ENCODE peak calls at places on chromosomes 16 and 17, in five cellular contexts. J is anterior cingulate cortex; Z is stimulated activated CD8-positive, alpha-beta memory T cell treated with anti-CD3 and anti-CD28 coated beads, Interleukin-4, amount 100 ng/mL, for 1 hour; G is T-helper 1 cell; O is T-helper 22 cell. I is an unnamed sample.

GRCh38 chr16:81524382-81524781 is 79.8 kb downstream of the CMIP start:
- DNase-seq in J (no peak), Z (peak), G (peak), O (peak), I (no peak)

GRCh38 chr16:20610192-20610891 is 34.2 kb upstream of the ACSM2B start:
- DNase-seq in J (no peak), Z (no peak), G (no peak), O (no peak), I (no peak)

GRCh38 chr17:18248300-18248731 is 10.2 kb downstream of the FLII start:
- DNase-seq in J (peak), Z (no peak), G (peak), O (peak), I (peak)

GRCh38 chr16:20865420-20866126 is 34.6 kb downstream of the DCUN1D3 start:
- DNase-seq in J (no peak), Z (no peak), G (peak), O (no peak), I (no peak)

GRCh38 chr16:87930456-87930855 is 5.9 kb downstream of the CA5A start:
- DNase-seq in J (no peak), Z (no peak), G (no peak), O (no peak), I (no peak)

GRCh38 chr17:72233981-72234380 is 113.2 kb downstream of the SOX9 start:
- DNase-seq in J (no peak), Z (no peak), G (no peak), O (no peak), I (no peak)

GRCh38 chr17:7858487-7858832 is 657 bp downstream of the CYB5D1 start:
- DNase-seq in J (no peak), Z (no peak), G (peak), O (no peak), I (no peak)

GRCh38 chr16:67466581-67466980 is 14.4 kb downstream of the ATP6V0D1 start:
- DNase-seq in J (no peak), Z (no peak), G (no peak), O (no peak), I (no peak)

GRCh38 chr17:7997186-7997585 is 5.2 kb upstream of the GUCY2D start:
- DNase-seq in J (no peak), Z (no peak), G (peak), O (no peak), I (no peak)

GRCh38 chr16:25174285-25174684 is 42.5 kb upstream of the AQP8 start:
- DNase-seq in J (no peak), Z (no peak), G (no peak), O (no peak), I (no peak)

GRCh38 chr16:64950731-64951130 is 171.1 kb downstream of the CDH11 start:
- DNase-seq in J (no peak), Z (no peak), G (no peak), O (no peak), I (no peak)

GRCh38 chr17:8292639-8293395 is 2.4 kb downstream of the SLC25A35 start:
- DNase-seq in J (no peak), Z (no peak), G (no peak), O (no peak), I (no peak)

GRCh38 chr17:50487213-50488096 is 8.8 kb downstream of the RSAD1 start:
- DNase-seq in J (no peak), Z (no peak), G (no peak), O (no peak), I (no peak)

GRCh38 chr17:75411328-75412067 is 6.0 kb upstream of the GRB2 start:
- DNase-seq in J (no peak), Z (no peak), G (peak), O (no peak), I (no peak)

GRCh38 chr17:2478446-2478845 is 33.2 kb downstream of the METTL16 start:
- DNase-seq in J (no peak), Z (no peak), G (no peak), O (no peak), I (no peak)

GRCh38 chr17:17590141-17590735 is 1.3 kb downstream of the PEMT start:
- DNase-seq in J (no peak), Z (no peak), G (no peak), O (no peak), I (no peak)

GRCh38 chr17:62821213-62822079 is 13.3 kb upstream of the MARCHF10 start:
- DNase-seq in J (no peak), Z (no peak), G (no peak), O (no peak), I (no peak)

GRCh38 chr17:72380120-72380519 is 259.3 kb downstream of the SOX9 start:
- DNase-seq in J (no peak), Z (no peak), G (no peak), O (no peak), I (no peak)

GRCh38 chr16:69113216-69113615 is 7.8 kb downstream of the HAS3 start:
- DNase-seq in J (no peak), Z (no peak), G (no peak), O (no peak), I (no peak)

GRCh38 chr16:86664518-86665318 is 86.4 kb downstream of the FOXL1 start:
- DNase-seq in J (no peak), Z (no peak), G (peak), O (no peak), I (no peak)

GRCh38 chr17:41486809-41487530 is 2.7 kb downstream of the KRT36 start:
- DNase-seq in J (no peak), Z (no peak), G (peak), O (no peak), I (no peak)

GRCh38 chr17:66386789-66387351 is 84.5 kb downstream of the PRKCA start:
- DNase-seq in J (no peak), Z (no peak), G (no peak), O (no peak), I (no peak)

GRCh38 chr17:43327421-43327820 is 71.4 kb upstream of the ARL4D start:
- DNase-seq in J (no peak), Z (no peak), G (no peak), O (no peak), I (no peak)

GRCh38 chr17:57935833-57936807 is 19.1 kb downstream of the CUEDC1 start:
- DNase-seq in J (peak), Z (no peak), G (no peak), O (no peak), I (no peak)

GRCh38 chr17:21164226-21165019 is 37.7 kb downstream of the DHRS7B start:
- DNase-seq in J (no peak), Z (no peak), G (no peak), O (no peak), I (no peak)

GRCh38 chr16:85258166-85258565 is 145.9 kb upstream of the CIBAR2 start:
- DNase-seq in J (no peak), Z (no peak), G (no peak), O (no peak), I (no peak)

GRCh38 chr17:57869599-57870282 is 19.9 kb upstream of the MRPS23 start:
- DNase-seq in J (no peak), Z (no peak), G (no peak), O (no peak), I (no peak)

GRCh38 chr17:76000016-76000754 is 470 bp upstream of the CDK3 start:
- DNase-seq in J (no peak), Z (no peak), G (peak), O (no peak), I (no peak)